ENCODE peak calls at places on chromosomes 6 and 20, in eight cellular contexts. I is heart right ventricle, V is A549, O is mesendoderm, D is ovary, N is vagina, H is lower lobe of right lung, T is pancreas. G is an unnamed sample. For H3K4me1, the result is how much of the 10 kb centered on the place peaks cover.

GRCh38 chr20:54292186-54292585 is 84.3 kb downstream of the PFDN4 start:
- DNase-seq in V (no peak), T (no peak), D (no peak), N (no peak), O (no peak), I (no peak), H (no peak), G (no peak)

GRCh38 chr20:57321142-57321541 is 8.5 kb upstream of the SPO11 start:
- DNase-seq in T (no peak), V (no peak), H (no peak), I (no peak), D (no peak), N (no peak), O (no peak), G (no peak)

GRCh38 chr20:4848041-4848440 is 126.3 kb downstream of the PRND start:
- DNase-seq in I (no peak), O (no peak), H (no peak), T (no peak), D (no peak), V (no peak), N (no peak), G (no peak)

GRCh38 chr20:37194616-37195015 is 15.3 kb upstream of the MROH8 start:
- DNase-seq in H (no peak), D (no peak), O (no peak), T (no peak), I (no peak), V (no peak), N (no peak), G (no peak)

GRCh38 chr6:155959898-155960297 is 504.3 kb upstream of the NOX3 start:
- DNase-seq in N (no peak), V (no peak), O (no peak), T (no peak), D (no peak), I (no peak), H (no peak), G (no peak)

GRCh38 chr6:33143113-33143760 is 49.0 kb downstream of the COL11A2 start:
- DNase-seq in D (no peak), H (no peak), I (no peak), V (no peak), N (no peak), O (peak), T (no peak), G (no peak)

GRCh38 chr20:31641391-31641790 is 3.7 kb downstream of the COX4I2 start:
- DNase-seq in O (no peak), N (no peak), T (no peak), H (no peak), I (no peak), D (no peak), V (no peak), G (no peak)

GRCh38 chr20:21156266-21156665 is 30.4 kb downstream of the KIZ start:
- DNase-seq in H (no peak), N (no peak), O (peak), V (no peak), D (no peak), I (no peak), T (no peak), G (no peak)

DNA sequence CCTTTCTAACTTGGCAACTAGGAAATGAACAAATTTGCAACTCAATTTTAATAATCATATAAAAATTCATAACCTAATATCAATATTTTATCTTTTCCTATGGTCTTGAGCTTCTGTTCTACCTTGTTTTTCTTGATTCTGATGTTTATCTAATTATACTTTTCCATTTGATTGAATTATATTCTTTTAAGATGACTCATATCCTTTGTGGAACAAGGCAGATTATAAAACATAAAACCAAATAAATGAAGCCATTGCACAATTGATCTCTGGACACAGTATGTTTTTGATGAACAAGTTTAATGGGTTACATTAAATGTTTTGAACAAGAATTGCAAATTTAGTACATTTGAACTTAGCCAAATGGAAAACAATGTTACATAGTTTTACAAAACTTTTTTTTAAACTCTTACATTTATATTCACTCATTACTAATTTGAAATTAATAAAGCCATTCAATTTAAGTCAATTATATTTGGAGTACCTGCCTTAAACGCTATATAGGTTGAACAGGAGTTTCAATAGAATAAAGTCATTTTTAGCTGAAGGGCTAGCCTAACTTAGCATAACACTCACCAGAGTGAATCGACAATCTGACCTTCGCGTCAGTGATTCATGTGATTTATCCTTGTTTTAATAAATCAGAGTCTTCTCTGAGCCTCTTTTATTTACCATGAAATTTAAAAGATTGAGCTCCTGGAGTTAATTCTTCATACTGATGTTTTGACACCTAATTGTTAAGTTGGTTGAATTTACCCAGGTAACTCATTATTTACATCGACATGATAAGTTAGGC is 3.8 kb downstream of the NCOA7 start:
- DNase-seq in N (no peak), H (no peak), T (no peak), O (no peak), I (no peak), D (no peak), V (no peak), G (no peak)
- H3K4me1 ChIP-seq in N (half or more), H (half or more), T (under half), O (under half), I (under half), D (under half), V (half or more), G (under half)

GRCh38 chr6:128483472-128484135 is 36.8 kb downstream of the PTPRK start:
- DNase-seq in V (no peak), T (no peak), H (no peak), N (no peak), O (no peak), I (no peak), D (no peak), G (no peak)

GRCh38 chr6:128478230-128479047 is 42.0 kb downstream of the PTPRK start:
- DNase-seq in D (no peak), H (no peak), V (no peak), I (no peak), T (no peak), N (no peak), O (no peak), G (no peak)

GRCh38 chr6:128479991-128480390 is 40.4 kb downstream of the PTPRK start:
- DNase-seq in T (no peak), H (no peak), D (no peak), O (no peak), V (no peak), I (no peak), N (no peak), G (no peak)

GRCh38 chr6:128479048-128479666 is 41.2 kb downstream of the PTPRK start:
- DNase-seq in D (no peak), O (no peak), N (no peak), I (no peak), T (no peak), V (no peak), H (no peak), G (no peak)

GRCh38 chr6:128482642-128483041 is 37.8 kb downstream of the PTPRK start:
- DNase-seq in T (no peak), O (peak), D (no peak), N (no peak), V (no peak), H (no peak), I (no peak), G (no peak)
- H3K27ac ChIP-seq in T (no peak), O (no peak), D (no peak), N (no peak), V (no peak), H (no peak), I (peak), G (no peak)

GRCh38 chr20:39941235-39941634 is 747.8 kb downstream of the MAFB start:
- DNase-seq in I (no peak), T (no peak), O (no peak), V (no peak), D (no peak), N (no peak), H (no peak), G (no peak)

GRCh38 chr20:39936401-39936800 is 752.6 kb downstream of the MAFB start:
- DNase-seq in O (no peak), V (no peak), I (no peak), T (no peak), H (no peak), N (no peak), D (no peak), G (no peak)

GRCh38 chr20:39935921-39936320 is 753.1 kb downstream of the MAFB start:
- DNase-seq in O (no peak), V (no peak), T (no peak), N (no peak), H (no peak), I (no peak), D (no peak), G (no peak)

GRCh38 chr20:39943336-39943735 is 745.7 kb downstream of the MAFB start:
- DNase-seq in I (no peak), V (no peak), D (no peak), N (no peak), O (no peak), H (no peak), T (no peak), G (no peak)

GRCh38 chr20:39939241-39939865 is 749.7 kb downstream of the MAFB start:
- DNase-seq in H (no peak), N (no peak), T (no peak), V (no peak), I (no peak), D (no peak), O (no peak), G (no peak)
- H3K4me1 ChIP-seq in H (under half), N (under half), T (under half), V (under half), I (under half), D (under half), O (under half), G (under half)

DNA sequence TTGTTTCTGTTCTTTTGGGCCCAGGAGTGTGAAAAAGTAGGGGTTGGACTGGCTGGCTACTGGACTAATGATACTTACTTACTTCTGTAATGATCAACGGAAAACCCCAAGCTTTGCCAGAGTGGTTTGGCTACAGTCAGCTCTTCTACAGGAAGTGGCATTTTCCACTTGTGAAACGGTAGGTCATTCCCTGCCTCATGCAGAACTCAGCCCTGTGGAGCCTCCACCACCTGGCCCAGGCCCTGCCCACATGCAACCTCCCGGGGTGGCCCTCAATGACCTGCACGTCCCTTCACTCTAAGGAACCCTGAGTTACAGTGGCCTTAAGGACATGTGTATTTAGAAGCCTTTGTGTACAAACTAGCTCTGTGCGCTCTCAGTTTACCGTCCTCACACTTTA is 140.4 kb downstream of the DTNBP1 start:
- DNase-seq in V (no peak), N (no peak), T (no peak), D (no peak), O (no peak), I (no peak), H (no peak), G (no peak)
- H3K27ac ChIP-seq in V (no peak), N (no peak), T (no peak), D (no peak), O (no peak), I (peak), H (no peak), G (no peak)

G was measured in thyroid gland.